ENCODE peak calls at places on chromosomes 12 and 14, in five cellular contexts. One of them, this sample, is unnamed.

GRCh38 chr14:66099451-66099850 is 386.7 kb upstream of the CCDC196 start:
- DNase-seq in HuH-7.5: no peak
- DNase-seq in CD4-positive, CD25-positive, alpha-beta regulatory T cell: no peak
- DNase-seq in cardiac fibroblast: no peak
- DNase-seq in stimulated activated CD4-positive, alpha-beta T cell treated with anti-CD3 and anti-CD28 coated beads, Interleukin-4, amount 100 ng/mL, for 1 hour: no peak
- DNase-seq in this sample: no peak

GRCh38 chr12:55068416-55069010 is 48.7 kb downstream of the NEUROD4 start:
- DNase-seq in HuH-7.5: peak; percentile 46
- DNase-seq in cardiac fibroblast: peak; percentile 68
- DNase-seq in stimulated activated CD4-positive, alpha-beta T cell treated with anti-CD3 and anti-CD28 coated beads, Interleukin-4, amount 100 ng/mL, for 1 hour: no peak
- DNase-seq in CD4-positive, CD25-positive, alpha-beta regulatory T cell: peak; percentile 35
- DNase-seq in this sample: peak; percentile 88

GRCh38 chr14:65664436-65664835 is 251.9 kb downstream of the FUT8 start:
- DNase-seq in cardiac fibroblast: no peak
- DNase-seq in HuH-7.5: no peak
- DNase-seq in stimulated activated CD4-positive, alpha-beta T cell treated with anti-CD3 and anti-CD28 coated beads, Interleukin-4, amount 100 ng/mL, for 1 hour: no peak
- DNase-seq in CD4-positive, CD25-positive, alpha-beta regulatory T cell: no peak
- DNase-seq in this sample: no peak

GRCh38 chr12:69688496-69689427 is 10.3 kb downstream of the BEST3 start:
- DNase-seq in HuH-7.5: no peak
- DNase-seq in CD4-positive, CD25-positive, alpha-beta regulatory T cell: no peak
- DNase-seq in cardiac fibroblast: peak; percentile 89
- DNase-seq in stimulated activated CD4-positive, alpha-beta T cell treated with anti-CD3 and anti-CD28 coated beads, Interleukin-4, amount 100 ng/mL, for 1 hour: peak; percentile 23
- DNase-seq in this sample: peak; percentile 95

GRCh38 chr14:33307691-33308369 is 369.2 kb downstream of the NPAS3 start:
- DNase-seq in stimulated activated CD4-positive, alpha-beta T cell treated with anti-CD3 and anti-CD28 coated beads, Interleukin-4, amount 100 ng/mL, for 1 hour: no peak
- DNase-seq in cardiac fibroblast: peak; percentile 32
- DNase-seq in HuH-7.5: no peak
- DNase-seq in CD4-positive, CD25-positive, alpha-beta regulatory T cell: no peak
- DNase-seq in this sample: no peak

GRCh38 chr14:20356422-20356821 is 13.0 kb downstream of the PARP2 start:
- DNase-seq in cardiac fibroblast: no peak
- DNase-seq in CD4-positive, CD25-positive, alpha-beta regulatory T cell: no peak
- DNase-seq in stimulated activated CD4-positive, alpha-beta T cell treated with anti-CD3 and anti-CD28 coated beads, Interleukin-4, amount 100 ng/mL, for 1 hour: no peak
- DNase-seq in HuH-7.5: no peak
- DNase-seq in this sample: no peak

GRCh38 chr12:16893426-16893825 is 287.5 kb upstream of the LMO3 start:
- DNase-seq in HuH-7.5: no peak
- DNase-seq in stimulated activated CD4-positive, alpha-beta T cell treated with anti-CD3 and anti-CD28 coated beads, Interleukin-4, amount 100 ng/mL, for 1 hour: no peak
- DNase-seq in CD4-positive, CD25-positive, alpha-beta regulatory T cell: no peak
- DNase-seq in cardiac fibroblast: no peak
- DNase-seq in this sample: no peak

GRCh38 chr12:99911076-99911475 is 73.7 kb downstream of the ANKS1B start:
- DNase-seq in cardiac fibroblast: peak; percentile 83
- DNase-seq in stimulated activated CD4-positive, alpha-beta T cell treated with anti-CD3 and anti-CD28 coated beads, Interleukin-4, amount 100 ng/mL, for 1 hour: no peak
- DNase-seq in CD4-positive, CD25-positive, alpha-beta regulatory T cell: no peak
- DNase-seq in HuH-7.5: no peak
- DNase-seq in this sample: no peak

GRCh38 chr12:111773801-111774551 is 7.2 kb downstream of the ALDH2 start:
- DNase-seq in stimulated activated CD4-positive, alpha-beta T cell treated with anti-CD3 and anti-CD28 coated beads, Interleukin-4, amount 100 ng/mL, for 1 hour: no peak
- DNase-seq in CD4-positive, CD25-positive, alpha-beta regulatory T cell: no peak
- DNase-seq in HuH-7.5: no peak
- DNase-seq in cardiac fibroblast: peak; percentile 91
- DNase-seq in this sample: no peak

GRCh38 chr14:105397350-105397931 is 897 bp upstream of the TEX22 start:
- DNase-seq in HuH-7.5: peak; percentile 43
- DNase-seq in stimulated activated CD4-positive, alpha-beta T cell treated with anti-CD3 and anti-CD28 coated beads, Interleukin-4, amount 100 ng/mL, for 1 hour: no peak
- DNase-seq in cardiac fibroblast: no peak
- DNase-seq in CD4-positive, CD25-positive, alpha-beta regulatory T cell: no peak
- DNase-seq in this sample: no peak

GRCh38 chr14:104149617-104150141 is 11.3 kb downstream of the KIF26A start:
- DNase-seq in stimulated activated CD4-positive, alpha-beta T cell treated with anti-CD3 and anti-CD28 coated beads, Interleukin-4, amount 100 ng/mL, for 1 hour: no peak
- DNase-seq in cardiac fibroblast: peak; percentile 12
- DNase-seq in CD4-positive, CD25-positive, alpha-beta regulatory T cell: no peak
- DNase-seq in HuH-7.5: no peak
- DNase-seq in this sample: peak; percentile 95

GRCh38 chr14:105927661-105928060 is 401.3 kb downstream of the TMEM121 start:
- DNase-seq in CD4-positive, CD25-positive, alpha-beta regulatory T cell: no peak
- DNase-seq in HuH-7.5: no peak
- DNase-seq in stimulated activated CD4-positive, alpha-beta T cell treated with anti-CD3 and anti-CD28 coated beads, Interleukin-4, amount 100 ng/mL, for 1 hour: no peak
- DNase-seq in cardiac fibroblast: no peak
- DNase-seq in this sample: no peak

GRCh38 chr14:33938131-33938949 is 12.5 kb downstream of the EGLN3 start:
- DNase-seq in HuH-7.5: no peak
- DNase-seq in cardiac fibroblast: peak; percentile 77
- DNase-seq in CD4-positive, CD25-positive, alpha-beta regulatory T cell: no peak
- DNase-seq in stimulated activated CD4-positive, alpha-beta T cell treated with anti-CD3 and anti-CD28 coated beads, Interleukin-4, amount 100 ng/mL, for 1 hour: no peak
- DNase-seq in this sample: peak; percentile 81

GRCh38 chr14:101019541-101019940 is 116.0 kb upstream of the RTL1 start:
- DNase-seq in HuH-7.5: no peak
- DNase-seq in stimulated activated CD4-positive, alpha-beta T cell treated with anti-CD3 and anti-CD28 coated beads, Interleukin-4, amount 100 ng/mL, for 1 hour: no peak
- DNase-seq in cardiac fibroblast: no peak
- DNase-seq in CD4-positive, CD25-positive, alpha-beta regulatory T cell: no peak
- DNase-seq in this sample: peak; percentile 17

GRCh38 chr12:108360487-108360886 is 21.4 kb upstream of the CMKLR1 start:
- DNase-seq in HuH-7.5: no peak
- DNase-seq in cardiac fibroblast: no peak
- DNase-seq in CD4-positive, CD25-positive, alpha-beta regulatory T cell: no peak
- DNase-seq in stimulated activated CD4-positive, alpha-beta T cell treated with anti-CD3 and anti-CD28 coated beads, Interleukin-4, amount 100 ng/mL, for 1 hour: no peak
- DNase-seq in this sample: peak; percentile 44

GRCh38 chr12:119148049-119148448 is 30.7 kb upstream of the HSPB8 start:
- DNase-seq in stimulated activated CD4-positive, alpha-beta T cell treated with anti-CD3 and anti-CD28 coated beads, Interleukin-4, amount 100 ng/mL, for 1 hour: no peak
- DNase-seq in cardiac fibroblast: no peak
- DNase-seq in HuH-7.5: no peak
- DNase-seq in CD4-positive, CD25-positive, alpha-beta regulatory T cell: no peak
- DNase-seq in this sample: no peak

GRCh38 chr12:65248656-65249633 is 29.5 kb upstream of the MSRB3 start:
- DNase-seq in stimulated activated CD4-positive, alpha-beta T cell treated with anti-CD3 and anti-CD28 coated beads, Interleukin-4, amount 100 ng/mL, for 1 hour: no peak
- DNase-seq in HuH-7.5: no peak
- DNase-seq in cardiac fibroblast: no peak
- DNase-seq in CD4-positive, CD25-positive, alpha-beta regulatory T cell: no peak
- DNase-seq in this sample: no peak

GRCh38 chr12:11171953-11172675 is 1.1 kb downstream of the SMIM10L1 start:
- DNase-seq in cardiac fibroblast: peak; percentile 34
- DNase-seq in CD4-positive, CD25-positive, alpha-beta regulatory T cell: no peak
- DNase-seq in stimulated activated CD4-positive, alpha-beta T cell treated with anti-CD3 and anti-CD28 coated beads, Interleukin-4, amount 100 ng/mL, for 1 hour: no peak
- DNase-seq in HuH-7.5: no peak
- DNase-seq in this sample: no peak

GRCh38 chr12:110546339-110546738 is 36.8 kb downstream of the PPTC7 start:
- DNase-seq in stimulated activated CD4-positive, alpha-beta T cell treated with anti-CD3 and anti-CD28 coated beads, Interleukin-4, amount 100 ng/mL, for 1 hour: no peak
- DNase-seq in CD4-positive, CD25-positive, alpha-beta regulatory T cell: no peak
- DNase-seq in cardiac fibroblast: peak; percentile 72
- DNase-seq in HuH-7.5: no peak
- DNase-seq in this sample: peak; percentile 30

GRCh38 chr14:84421611-84422010 is 1108.3 kb upstream of the FLRT2 start:
- DNase-seq in stimulated activated CD4-positive, alpha-beta T cell treated with anti-CD3 and anti-CD28 coated beads, Interleukin-4, amount 100 ng/mL, for 1 hour: no peak
- DNase-seq in CD4-positive, CD25-positive, alpha-beta regulatory T cell: no peak
- DNase-seq in cardiac fibroblast: no peak
- DNase-seq in HuH-7.5: no peak
- DNase-seq in this sample: no peak

This sample was measured in endodermal cell.